ENCODE peak calls at places on chromosomes 5 and 9, in five cellular contexts. One of them, this sample, is unnamed.

GRCh38 chr9:121278535-121279169 is 10.7 kb downstream of the GSN start:
- DNase-seq in left lung: no peak
- DNase-seq in KBM-7: peak
- DNase-seq in NCI-H2171 treated with DMSO at 0.1 percent for 48 hours: peak
- DNase-seq in T-helper 22 cell: no peak
- DNase-seq in this sample: peak

GRCh38 chr9:136232964-136233363 is 12.6 kb downstream of the QSOX2 start:
- DNase-seq in left lung: peak
- DNase-seq in KBM-7: no peak
- DNase-seq in NCI-H2171 treated with DMSO at 0.1 percent for 48 hours: peak
- DNase-seq in T-helper 22 cell: no peak
- DNase-seq in this sample: no peak

GRCh38 chr9:129568560-129569505 is 52.1 kb downstream of the C9orf50 start:
- DNase-seq in left lung: peak
- DNase-seq in KBM-7: no peak
- DNase-seq in NCI-H2171 treated with DMSO at 0.1 percent for 48 hours: no peak
- DNase-seq in T-helper 22 cell: no peak
- DNase-seq in this sample: no peak

GRCh38 chr5:142013734-142014495 is 1.1 kb upstream of the GNPDA1 start:
- DNase-seq in left lung: peak
- DNase-seq in KBM-7: no peak
- DNase-seq in NCI-H2171 treated with DMSO at 0.1 percent for 48 hours: no peak
- DNase-seq in T-helper 22 cell: no peak
- DNase-seq in this sample: no peak

GRCh38 chr9:107751522-107752235 is 262.1 kb upstream of the KLF4 start:
- DNase-seq in left lung: no peak
- DNase-seq in KBM-7: no peak
- DNase-seq in NCI-H2171 treated with DMSO at 0.1 percent for 48 hours: no peak
- DNase-seq in T-helper 22 cell: no peak
- DNase-seq in this sample: no peak

GRCh38 chr5:143781993-143782520 is 29.9 kb upstream of the HMHB1 start:
- DNase-seq in left lung: no peak
- DNase-seq in KBM-7: peak
- DNase-seq in NCI-H2171 treated with DMSO at 0.1 percent for 48 hours: no peak
- DNase-seq in T-helper 22 cell: no peak
- DNase-seq in this sample: no peak

GRCh38 chr9:11149065-11149464 is 536.3 kb upstream of the PTPRD start:
- DNase-seq in left lung: no peak
- DNase-seq in KBM-7: no peak
- DNase-seq in NCI-H2171 treated with DMSO at 0.1 percent for 48 hours: no peak
- DNase-seq in T-helper 22 cell: no peak
- DNase-seq in this sample: no peak

GRCh38 chr5:26343801-26344310 is 694.5 kb downstream of the CDH9 start:
- DNase-seq in left lung: no peak
- DNase-seq in KBM-7: no peak
- DNase-seq in NCI-H2171 treated with DMSO at 0.1 percent for 48 hours: no peak
- DNase-seq in T-helper 22 cell: no peak
- DNase-seq in this sample: no peak

GRCh38 chr5:417765-418559 is 25.0 kb upstream of the EXOC3 start:
- DNase-seq in left lung: no peak
- DNase-seq in KBM-7: no peak
- DNase-seq in NCI-H2171 treated with DMSO at 0.1 percent for 48 hours: peak
- DNase-seq in T-helper 22 cell: no peak
- DNase-seq in this sample: no peak

GRCh38 chr9:16309350-16310271 is 560.9 kb downstream of the BNC2 start:
- DNase-seq in left lung: no peak
- DNase-seq in KBM-7: no peak
- DNase-seq in NCI-H2171 treated with DMSO at 0.1 percent for 48 hours: no peak
- DNase-seq in T-helper 22 cell: no peak
- DNase-seq in this sample: no peak